ENCODE peak calls at places on chromosomes 3 and 15, in seven cellular contexts. C, S, F, Y, V, K and P are unnamed samples.

GRCh38 chr3:25552251-25552650 is 112.5 kb downstream of the TOP2B start:
- DNase-seq in C (no peak), S (no peak), F (no peak), Y (no peak), V (no peak), K (no peak), P (no peak)

GRCh38 chr3:37308247-37308646 is 133.9 kb upstream of the LRRFIP2 start:
- DNase-seq in C (no peak), S (peak), F (no peak), Y (no peak), V (no peak), K (no peak), P (no peak)

GRCh38 chr3:71187715-71188114 is 395.8 kb downstream of the FOXP1 start:
- DNase-seq in C (no peak), S (no peak), F (no peak), Y (no peak), V (no peak), K (no peak), P (no peak)

GRCh38 chr3:77825045-77825827 is 785.3 kb downstream of the ROBO2 start:
- DNase-seq in C (peak), S (peak), F (peak), Y (no peak), V (peak), K (peak), P (no peak)

GRCh38 chr3:48739955-48740823 is 23.2 kb upstream of the IP6K2 start:
- DNase-seq in C (peak), S (peak), F (peak), Y (peak), V (peak), K (peak), P (peak)

GRCh38 chr3:16596352-16597032 is 8.7 kb downstream of the DAZL start:
- DNase-seq in C (no peak), S (no peak), F (no peak), Y (no peak), V (no peak), K (no peak), P (no peak)

GRCh38 chr15:43948691-43949325 is 122.0 kb downstream of the WDR76 start:
- DNase-seq in C (no peak), S (no peak), F (no peak), Y (no peak), V (no peak), K (no peak), P (no peak)

GRCh38 chr3:66638717-66639116 is 137.9 kb upstream of the LRIG1 start:
- DNase-seq in C (no peak), S (peak), F (no peak), Y (no peak), V (no peak), K (no peak), P (no peak)

GRCh38 chr3:178304758-178305157 is 231.5 kb upstream of the KCNMB2 start:
- DNase-seq in C (no peak), S (peak), F (no peak), Y (no peak), V (no peak), K (no peak), P (no peak)

GRCh38 chr3:62201438-62202035 is 171.8 kb downstream of the FEZF2 start:
- DNase-seq in C (peak), S (peak), F (no peak), Y (no peak), V (no peak), K (no peak), P (peak)

GRCh38 chr15:31098953-31099740 is 2.4 kb downstream of the TRPM1 start:
- DNase-seq in C (no peak), S (no peak), F (no peak), Y (no peak), V (no peak), K (no peak), P (no peak)

GRCh38 chr15:33766329-33766728 is 202.0 kb upstream of the CHRM5 start:
- DNase-seq in C (no peak), S (no peak), F (no peak), Y (no peak), V (no peak), K (no peak), P (no peak)
- TF ChIP-seq CTCF in C (no peak), S (peak), F (no peak), Y (no peak), V (no peak), K (no peak), P (no peak)

GRCh38 chr15:70096975-70097336 is 761 bp downstream of the TLE3 start:
- DNase-seq in C (no peak), S (no peak), F (no peak), Y (peak), V (no peak), K (no peak), P (peak)

GRCh38 chr15:70097337-70098169 is at the start of gene TLE3:
- DNase-seq in C (peak), S (peak), F (peak), Y (peak), V (peak), K (peak), P (peak)

GRCh38 chr15:70095387-70096214 is 2.1 kb downstream of the TLE3 start:
- DNase-seq in C (no peak), S (peak), F (no peak), Y (peak), V (peak), K (peak), P (no peak)

GRCh38 chr15:70094690-70095311 is 2.9 kb downstream of the TLE3 start:
- DNase-seq in C (no peak), S (no peak), F (no peak), Y (no peak), V (peak), K (no peak), P (no peak)

GRCh38 chr15:70096215-70096974 is 1.3 kb downstream of the TLE3 start:
- DNase-seq in C (no peak), S (peak), F (peak), Y (peak), V (peak), K (peak), P (peak)
- TF ChIP-seq CTCF in C (no peak), S (no peak), F (no peak), Y (no peak), V (no peak), K (no peak), P (peak)

DNA sequence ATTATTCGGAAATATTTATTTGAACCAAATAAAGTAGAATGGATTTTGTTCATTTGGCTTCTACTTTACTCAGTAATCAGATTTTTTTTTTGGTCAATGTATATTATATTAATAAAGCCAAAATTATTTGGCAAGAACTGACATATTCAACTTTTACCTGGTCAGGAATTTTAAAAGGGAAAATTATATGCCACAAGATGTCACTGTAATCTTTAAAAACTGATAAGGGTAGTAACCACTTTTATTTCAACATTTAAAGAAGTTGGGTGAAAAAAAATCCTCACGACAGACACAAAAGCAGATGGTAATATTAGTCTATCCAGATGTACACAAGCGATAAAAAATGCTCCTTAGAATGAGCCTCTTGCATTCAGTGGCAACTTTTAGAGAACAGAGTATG is 101.9 kb downstream of the SERPINI1 start:
- DNase-seq in C (no peak), S (peak), F (no peak), Y (no peak), V (no peak), K (no peak), P (no peak)
- TF ChIP-seq CTCF in C (no peak), S (no peak), F (no peak), Y (peak), V (no peak), K (no peak), P (peak)

DNA sequence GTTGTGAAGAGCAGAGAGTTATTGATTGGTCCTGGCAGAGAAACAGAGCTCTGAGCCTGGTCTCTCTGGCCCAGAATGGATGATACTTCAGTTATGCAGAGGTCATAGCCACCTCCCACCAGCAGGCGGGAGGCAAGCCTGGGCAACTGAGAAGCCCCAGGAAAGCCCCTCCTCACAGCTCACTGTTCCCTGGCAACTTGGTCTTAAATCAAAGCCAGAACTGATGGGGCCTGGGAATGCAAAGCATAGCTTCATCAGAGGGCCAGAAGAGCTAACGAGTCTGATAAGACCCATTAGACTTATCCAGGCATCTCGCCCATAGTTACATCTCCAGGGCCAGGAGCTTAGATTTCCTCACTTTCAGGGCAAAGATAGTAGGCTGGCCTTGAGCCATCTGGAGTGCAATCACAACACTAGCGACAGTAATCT is 5.5 kb upstream of the COLQ start:
- DNase-seq in C (no peak), S (no peak), F (no peak), Y (no peak), V (no peak), K (no peak), P (no peak)
- TF ChIP-seq CTCF in C (peak), S (peak), F (no peak), Y (no peak), V (no peak), K (no peak), P (peak)

GRCh38 chr3:31448882-31449243 is 83.9 kb upstream of the STT3B start:
- DNase-seq in C (no peak), S (no peak), F (no peak), Y (no peak), V (no peak), K (no peak), P (no peak)

GRCh38 chr3:31446411-31446810 is 86.3 kb upstream of the STT3B start:
- DNase-seq in C (no peak), S (no peak), F (no peak), Y (no peak), V (no peak), K (no peak), P (no peak)

GRCh38 chr3:31449318-31449717 is 83.4 kb upstream of the STT3B start:
- DNase-seq in C (no peak), S (no peak), F (no peak), Y (no peak), V (no peak), K (no peak), P (no peak)

GRCh38 chr3:31450345-31450744 is 82.4 kb upstream of the STT3B start:
- DNase-seq in C (no peak), S (no peak), F (no peak), Y (no peak), V (no peak), K (no peak), P (no peak)

GRCh38 chr3:31448035-31448881 is 84.5 kb upstream of the STT3B start:
- DNase-seq in C (no peak), S (peak), F (no peak), Y (no peak), V (peak), K (peak), P (no peak)
- TF ChIP-seq CTCF in C (peak), S (peak), F (no peak), Y (peak), V (peak), K (peak), P (peak)

GRCh38 chr15:98647774-98648653 is at the start of gene IGF1R:
- DNase-seq in C (no peak), S (peak), F (peak), Y (peak), V (peak), K (peak), P (peak)
- TF ChIP-seq CTCF in C (peak), S (peak), F (peak), Y (no peak), V (peak), K (peak), P (peak)

GRCh38 chr15:56739964-56740640 is 6.8 kb upstream of the ZNF280D start:
- DNase-seq in C (no peak), S (no peak), F (no peak), Y (no peak), V (no peak), K (no peak), P (no peak)
- TF ChIP-seq CTCF in C (peak), S (no peak), F (no peak), Y (no peak), V (no peak), K (no peak), P (no peak)

GRCh38 chr3:125401402-125401801 is 26.3 kb upstream of the ZNF148 start:
- DNase-seq in C (no peak), S (no peak), F (no peak), Y (no peak), V (no peak), K (no peak), P (no peak)

GRCh38 chr3:125403789-125404188 is 28.7 kb upstream of the ZNF148 start:
- DNase-seq in C (no peak), S (no peak), F (no peak), Y (no peak), V (no peak), K (no peak), P (no peak)

GRCh38 chr3:125395091-125395490 is 20.0 kb upstream of the ZNF148 start:
- DNase-seq in C (no peak), S (peak), F (peak), Y (no peak), V (no peak), K (no peak), P (no peak)

GRCh38 chr3:125394406-125394805 is 19.3 kb upstream of the ZNF148 start:
- DNase-seq in C (no peak), S (no peak), F (no peak), Y (no peak), V (no peak), K (no peak), P (no peak)

DNA sequence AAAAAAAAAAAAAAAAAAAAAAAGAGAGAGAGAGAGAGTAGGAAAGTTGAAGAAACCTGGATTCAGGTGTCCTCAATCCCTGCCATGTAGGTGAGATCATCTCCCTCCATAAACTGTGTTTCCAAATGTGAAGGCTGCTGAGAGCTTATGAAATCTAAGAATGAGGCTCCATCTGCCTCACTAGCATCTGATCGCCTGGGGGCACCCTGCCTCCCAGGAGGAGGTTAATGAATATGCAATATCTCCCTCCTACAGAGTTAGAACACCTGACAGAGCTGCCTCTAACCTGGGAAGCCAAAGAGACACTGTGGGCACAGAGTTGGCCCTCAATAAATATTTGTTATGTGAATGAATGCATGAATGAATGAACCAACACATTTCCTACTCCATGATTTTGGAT is 23.8 kb upstream of the ZNF148 start:
- DNase-seq in C (no peak), S (peak), F (no peak), Y (no peak), V (no peak), K (no peak), P (no peak)
- TF ChIP-seq CTCF in C (no peak), S (no peak), F (no peak), Y (no peak), V (no peak), K (no peak), P (no peak)

DNA sequence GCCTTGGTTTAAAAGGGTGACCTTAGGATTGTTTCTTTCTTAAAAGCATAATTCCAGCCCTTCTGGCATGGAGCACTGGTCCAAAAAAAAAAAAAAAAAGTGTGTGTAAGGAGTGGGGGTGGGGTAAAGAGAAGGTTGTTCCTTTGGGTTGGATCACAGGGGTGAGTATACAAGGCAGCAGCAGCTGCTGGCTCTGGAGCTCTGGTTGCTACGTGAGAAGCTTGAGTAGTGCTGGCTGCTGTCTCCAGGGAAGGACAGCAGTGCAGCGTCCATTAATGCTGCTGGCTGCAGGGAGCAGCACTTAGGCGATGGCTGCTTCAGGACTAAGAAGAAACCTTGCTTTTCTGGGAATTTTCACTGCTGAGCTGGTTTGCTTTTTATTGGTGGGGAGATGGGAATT is 2.3 kb downstream of the SETD5 start:
- DNase-seq in C (peak), S (peak), F (peak), Y (peak), V (peak), K (peak), P (peak)
- TF ChIP-seq CTCF in C (no peak), S (no peak), F (no peak), Y (peak), V (no peak), K (no peak), P (no peak)

GRCh38 chr15:62173215-62173614 is 8.1 kb upstream of the C2CD4B start:
- DNase-seq in C (no peak), S (peak), F (no peak), Y (peak), V (no peak), K (no peak), P (no peak)
- TF ChIP-seq CTCF in C (no peak), S (no peak), F (no peak), Y (no peak), V (no peak), K (no peak), P (no peak)